ENCODE peak calls at places on chromosomes 11 and 22, in four cellular contexts. E is PC-3, R is lower leg skin, V is heart left ventricle. B is an unnamed sample.

GRCh38 chr11:1847006-1847735 is 5.7 kb upstream of the LSP1 start:
- DNase-seq in E (no peak), R (no peak), V (no peak), B (no peak)

GRCh38 chr22:37197451-37198289 is 9.6 kb upstream of the C1QTNF6 start:
- DNase-seq in E (peak; percentile 92), R (no peak), V (peak; percentile 57), B (peak; percentile 87)

GRCh38 chr11:119316729-119317591 is at the start of gene MCAM:
- DNase-seq in E (peak; percentile 53), R (no peak), V (peak; percentile 68), B (peak; percentile 39)

GRCh38 chr11:105148241-105148640 is 8.7 kb upstream of the CARD18 start:
- DNase-seq in E (peak; percentile 55), R (no peak), V (no peak), B (peak; percentile 55)

GRCh38 chr11:58506935-58507334 is 970 bp downstream of the OR5B21 start:
- DNase-seq in E (no peak), R (no peak), V (no peak), B (no peak)

GRCh38 chr11:95545116-95545875 is 244.3 kb downstream of the FAM76B start:
- DNase-seq in E (no peak), R (no peak), V (no peak), B (no peak)

GRCh38 chr22:38049812-38050619 is 7.2 kb upstream of the PICK1 start:
- DNase-seq in E (no peak), R (no peak), V (no peak), B (no peak)

GRCh38 chr11:12435264-12435663 is 57.9 kb downstream of the PARVA start:
- DNase-seq in E (no peak), R (no peak), V (no peak), B (no peak)

GRCh38 chr22:30238661-30239420 is 7.7 kb downstream of the LIF start:
- DNase-seq in E (peak; percentile 54), R (no peak), V (peak; percentile 74), B (peak; percentile 70)

GRCh38 chr11:14414470-14415461 is 55.8 kb upstream of the RRAS2 start:
- DNase-seq in E (no peak), R (no peak), V (no peak), B (peak; percentile 30)

GRCh38 chr11:125071408-125071807 is 8.3 kb downstream of the SLC37A2 start:
- DNase-seq in E (peak; percentile 62), R (no peak), V (no peak), B (no peak)

GRCh38 chr11:26028294-26028954 is 303.5 kb upstream of the ANO3 start:
- DNase-seq in E (peak; percentile 11), R (no peak), V (no peak), B (peak; percentile 69)

GRCh38 chr11:123145220-123145619 is 49.8 kb downstream of the CLMP start:
- DNase-seq in E (peak; percentile 94), R (no peak), V (no peak), B (peak; percentile 96)

GRCh38 chr11:114562166-114562916 is 2.7 kb upstream of the NXPE1 start:
- DNase-seq in E (peak; percentile 73), R (no peak), V (no peak), B (no peak)

GRCh38 chr11:46414899-46415298 is 23.3 kb upstream of the CHRM4 start:
- DNase-seq in E (no peak), R (no peak), V (no peak), B (no peak)

GRCh38 chr22:30474121-30474520 is 2.3 kb upstream of the SEC14L3 start:
- DNase-seq in E (no peak), R (no peak), V (no peak), B (no peak)

GRCh38 chr11:99351620-99352019 is 330.9 kb downstream of the CNTN5 start:
- DNase-seq in E (peak; percentile 28), R (no peak), V (no peak), B (peak; percentile 60)

GRCh38 chr11:10847960-10848860 is 9.6 kb downstream of the ZBED5 start:
- DNase-seq in E (no peak), R (no peak), V (no peak), B (no peak)

GRCh38 chr11:113465786-113466185 is 9.4 kb downstream of the DRD2 start:
- DNase-seq in E (peak; percentile 74), R (no peak), V (no peak), B (no peak)

GRCh38 chr22:44187652-44188230 is 7.0 kb downstream of the PARVG start:
- DNase-seq in E (no peak), R (no peak), V (no peak), B (no peak)

GRCh38 chr11:6925636-6926207 is 504 bp upstream of the ZNF215 start:
- DNase-seq in E (peak; percentile 34), R (no peak), V (no peak), B (peak; percentile 52)

GRCh38 chr22:29380856-29381255 is 7.5 kb downstream of the AP1B1 start:
- DNase-seq in E (no peak), R (no peak), V (no peak), B (no peak)

GRCh38 chr11:47593934-47594855 is at the start of gene C1QTNF4:
- DNase-seq in E (no peak), R (no peak), V (no peak), B (no peak)

GRCh38 chr11:44388828-44389645 is 79.1 kb upstream of the ALX4 start:
- DNase-seq in E (no peak), R (no peak), V (no peak), B (no peak)

GRCh38 chr11:100769617-100770016 is 82.5 kb downstream of the ARHGAP42 start:
- DNase-seq in E (no peak), R (no peak), V (no peak), B (no peak)

GRCh38 chr11:107457205-107457557 is 444 bp downstream of the CWF19L2 start:
- DNase-seq in E (no peak), R (no peak), V (no peak), B (peak; percentile 4)

GRCh38 chr11:2779499-2779980 is 79.7 kb upstream of the KCNQ1OT1 start:
- DNase-seq in E (no peak), R (no peak), V (no peak), B (no peak)

GRCh38 chr22:46057206-46057605 is 80.2 kb upstream of the WNT7B start:
- DNase-seq in E (peak; percentile 32), R (no peak), V (peak; percentile 50), B (peak; percentile 63)
- H3K4me3 ChIP-seq in E (peak overlapping the region; percentile 74), R (no peak overlapping the region), V (no peak overlapping the region), B (peak overlapping the region; percentile 35)

DNA sequence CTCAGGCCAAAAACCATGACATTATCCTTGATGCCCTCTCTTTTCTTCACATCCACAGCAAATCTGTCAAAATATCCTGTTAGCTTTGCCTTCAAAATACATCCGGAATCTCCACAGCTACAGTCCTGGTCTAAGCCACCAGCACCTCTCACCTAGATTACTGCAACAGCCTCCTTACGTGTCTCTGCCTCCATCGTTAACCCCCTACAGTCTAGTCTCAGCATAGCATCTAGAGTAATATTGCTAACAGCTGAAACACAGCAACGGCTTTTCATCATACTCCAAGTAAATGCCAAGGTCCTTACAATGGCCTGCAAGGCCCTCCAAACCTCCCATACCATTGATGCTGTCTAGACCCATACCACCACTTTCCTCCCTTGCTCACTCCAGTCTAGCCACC is 4.4 kb downstream of the TSG101 start:
- DNase-seq in E (no peak), R (no peak), V (no peak), B (peak; percentile 6)
- TF ChIP-seq CTCF in E (no peak), R (no peak), V (no peak), B (peak; percentile 11)

GRCh38 chr22:35560366-35560765 is 19.7 kb downstream of the RASD2 start:
- DNase-seq in E (no peak), R (no peak), V (no peak), B (no peak)

GRCh38 chr22:35558031-35558430 is 17.4 kb downstream of the RASD2 start:
- DNase-seq in E (no peak), R (no peak), V (no peak), B (no peak)

GRCh38 chr22:35560824-35561223 is 20.2 kb downstream of the RASD2 start:
- DNase-seq in E (no peak), R (no peak), V (no peak), B (no peak)

GRCh38 chr22:35558719-35559118 is 18.1 kb downstream of the RASD2 start:
- DNase-seq in E (no peak), R (no peak), V (no peak), B (no peak)

DNA sequence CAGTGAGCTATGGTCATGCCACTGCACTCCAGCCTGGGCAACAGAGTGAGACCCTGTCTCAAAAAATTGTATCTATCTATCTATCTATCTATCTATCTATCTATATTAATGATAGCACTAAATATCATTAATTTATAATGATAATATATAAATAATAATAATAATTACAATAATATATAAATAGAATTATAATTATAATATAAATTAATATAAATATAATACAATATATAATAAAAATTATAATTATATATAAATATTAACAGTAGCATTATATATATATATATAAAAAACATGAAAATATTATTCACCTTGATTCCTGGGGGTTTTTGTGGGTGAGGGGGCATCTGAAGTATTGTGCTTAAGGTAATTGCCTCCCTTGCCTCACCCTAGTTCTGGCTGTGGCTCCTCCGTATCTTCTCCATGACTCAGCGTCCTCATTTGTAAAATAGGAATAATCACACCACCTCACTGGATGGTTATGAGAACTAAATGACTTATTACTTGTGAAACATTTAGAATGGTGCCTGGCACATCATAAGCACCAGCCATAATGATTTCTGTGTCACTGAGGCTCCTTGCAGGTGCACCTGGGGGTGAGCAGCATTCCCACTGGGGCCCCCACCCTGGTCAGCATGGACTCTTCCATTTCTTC is 18.8 kb downstream of the RASD2 start:
- DNase-seq in E (no peak), R (no peak), V (no peak), B (peak; percentile 17)
- H3K4me3 ChIP-seq in E (no peak overlapping the region), R (no peak overlapping the region), V (no peak overlapping the region), B (no peak overlapping the region)

GRCh38 chr11:61695917-61696316 is 15.7 kb downstream of the DAGLA start:
- DNase-seq in E (peak; percentile 93), R (peak; percentile 78), V (peak; percentile 83), B (peak; percentile 65)
- TF ChIP-seq CTCF in E (peak; percentile 43), R (no peak), V (no peak), B (no peak)

DNA sequence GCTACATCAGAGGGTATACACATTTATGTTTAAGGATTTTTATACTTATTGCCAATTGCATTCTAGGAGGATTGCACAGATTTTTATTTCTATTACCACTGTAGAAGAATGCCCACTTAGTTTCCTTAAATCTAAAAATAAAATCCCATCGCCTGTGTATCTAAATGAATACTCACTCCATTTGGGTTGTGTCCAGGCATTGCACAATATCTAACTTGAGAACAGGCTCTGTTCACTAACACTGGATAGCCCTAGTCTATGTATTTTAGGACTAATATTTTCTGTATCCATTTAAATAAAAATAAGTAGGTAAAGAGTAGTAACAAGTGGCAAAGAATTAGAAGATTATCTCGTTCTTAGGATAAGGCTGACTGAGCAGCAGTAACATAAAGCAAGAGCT is 4.1 kb downstream of the C11orf52 start:
- DNase-seq in E (peak; percentile 65), R (peak; percentile 86), V (peak; percentile 46), B (peak; percentile 89)
- H3K4me3 ChIP-seq in E (no peak overlapping the region), R (no peak overlapping the region), V (peak overlapping the region; percentile 5), B (no peak overlapping the region)

GRCh38 chr11:71452354-71453020 is 516 bp upstream of the NADSYN1 start:
- DNase-seq in E (peak; percentile 67), R (no peak), V (peak; percentile 59), B (peak; percentile 63)

GRCh38 chr11:71453911-71454304 is 905 bp downstream of the NADSYN1 start:
- DNase-seq in E (peak; percentile 11), R (no peak), V (no peak), B (no peak)

GRCh38 chr11:71456294-71456693 is 3.3 kb downstream of the NADSYN1 start:
- DNase-seq in E (no peak), R (no peak), V (peak; percentile 13), B (no peak)

GRCh38 chr11:71453021-71453910 is at the start of gene NADSYN1:
- DNase-seq in E (peak; percentile 98), R (peak; percentile 94), V (peak; percentile 98), B (peak; percentile 93)

GRCh38 chr11:71454470-71455113 is 1.6 kb downstream of the NADSYN1 start:
- DNase-seq in E (peak; percentile 58), R (no peak), V (no peak), B (no peak)
- TF ChIP-seq CTCF in E (peak; percentile 73), R (no peak), V (no peak), B (no peak)